ENCODE peak calls at places on chromosome 19, in ten cellular contexts. One of them, this sample, is unnamed.
A peak's percentile ranks its signal among the peaks of the same experiment; 100 is the strongest.

GRCh38 chr19:21396893-21397572 is at the start of gene ZNF493:
- DNase-seq in RWPE1: peak; percentile 85
- DNase-seq in CD8-positive, alpha-beta T cell: peak; percentile 86
- DNase-seq in IMR-90: peak; percentile 92
- DNase-seq in astrocyte: peak; percentile 90
- DNase-seq in activated B cell treated with CpG ODN at 0.5 μM for 24 hours: peak; percentile 75
- DNase-seq in mesothelial cell of epicardium: peak; percentile 88
- DNase-seq in heart right ventricle: peak; percentile 97
- DNase-seq in stomach: peak; percentile 96
- DNase-seq in neural crest cell: peak; percentile 79
- DNase-seq in this sample: peak; percentile 90

GRCh38 chr19:37513397-37513796 is 6.7 kb downstream of the ZNF793 start:
- DNase-seq in RWPE1: no peak
- DNase-seq in CD8-positive, alpha-beta T cell: no peak
- DNase-seq in IMR-90: no peak
- DNase-seq in astrocyte: no peak
- DNase-seq in activated B cell treated with CpG ODN at 0.5 μM for 24 hours: no peak
- DNase-seq in mesothelial cell of epicardium: no peak
- DNase-seq in heart right ventricle: no peak
- DNase-seq in stomach: no peak
- DNase-seq in neural crest cell: no peak
- DNase-seq in this sample: no peak

GRCh38 chr19:18113827-18114226 is 16.2 kb downstream of the MAST3 start:
- DNase-seq in RWPE1: no peak
- DNase-seq in CD8-positive, alpha-beta T cell: no peak
- DNase-seq in IMR-90: no peak
- DNase-seq in astrocyte: no peak
- DNase-seq in activated B cell treated with CpG ODN at 0.5 μM for 24 hours: no peak
- DNase-seq in mesothelial cell of epicardium: no peak
- DNase-seq in heart right ventricle: no peak
- DNase-seq in stomach: no peak
- DNase-seq in neural crest cell: no peak
- DNase-seq in this sample: no peak

GRCh38 chr19:33406521-33407139 is 33.1 kb downstream of the CEBPG start:
- DNase-seq in RWPE1: peak; percentile 66
- DNase-seq in CD8-positive, alpha-beta T cell: peak; percentile 82
- DNase-seq in IMR-90: peak; percentile 39
- DNase-seq in astrocyte: no peak
- DNase-seq in activated B cell treated with CpG ODN at 0.5 μM for 24 hours: peak; percentile 75
- DNase-seq in mesothelial cell of epicardium: peak; percentile 89
- DNase-seq in heart right ventricle: peak; percentile 60
- DNase-seq in stomach: peak; percentile 83
- DNase-seq in neural crest cell: peak; percentile 95
- DNase-seq in this sample: peak; percentile 76

GRCh38 chr19:38816131-38816750 is 3.5 kb upstream of the LGALS4 start:
- DNase-seq in RWPE1: no peak
- DNase-seq in CD8-positive, alpha-beta T cell: no peak
- DNase-seq in IMR-90: no peak
- DNase-seq in astrocyte: no peak
- DNase-seq in activated B cell treated with CpG ODN at 0.5 μM for 24 hours: no peak
- DNase-seq in mesothelial cell of epicardium: no peak
- DNase-seq in heart right ventricle: no peak
- DNase-seq in stomach: no peak
- DNase-seq in neural crest cell: no peak
- DNase-seq in this sample: no peak

GRCh38 chr19:44664976-44665375 is 6.3 kb upstream of the CEACAM19 start:
- DNase-seq in RWPE1: no peak
- DNase-seq in CD8-positive, alpha-beta T cell: no peak
- DNase-seq in IMR-90: no peak
- DNase-seq in astrocyte: no peak
- DNase-seq in activated B cell treated with CpG ODN at 0.5 μM for 24 hours: no peak
- DNase-seq in mesothelial cell of epicardium: no peak
- DNase-seq in heart right ventricle: no peak
- DNase-seq in stomach: no peak
- DNase-seq in neural crest cell: no peak
- DNase-seq in this sample: no peak

GRCh38 chr19:52670046-52670445 is 31.9 kb upstream of the ZNF83 start:
- DNase-seq in RWPE1: peak; percentile 34
- DNase-seq in CD8-positive, alpha-beta T cell: no peak
- DNase-seq in IMR-90: no peak
- DNase-seq in astrocyte: no peak
- DNase-seq in activated B cell treated with CpG ODN at 0.5 μM for 24 hours: no peak
- DNase-seq in mesothelial cell of epicardium: no peak
- DNase-seq in heart right ventricle: no peak
- DNase-seq in stomach: no peak
- DNase-seq in neural crest cell: no peak
- DNase-seq in this sample: no peak

GRCh38 chr19:8158411-8159074 is 9.2 kb upstream of the FBN3 start:
- DNase-seq in RWPE1: peak; percentile 67
- DNase-seq in CD8-positive, alpha-beta T cell: peak; percentile 35
- DNase-seq in IMR-90: peak; percentile 79
- DNase-seq in astrocyte: peak; percentile 59
- DNase-seq in activated B cell treated with CpG ODN at 0.5 μM for 24 hours: no peak
- DNase-seq in mesothelial cell of epicardium: no peak
- DNase-seq in heart right ventricle: peak; percentile 72
- DNase-seq in stomach: peak; percentile 55
- DNase-seq in neural crest cell: peak; percentile 45
- DNase-seq in this sample: peak; percentile 25

GRCh38 chr19:51568456-51568855 is 2.6 kb upstream of the ZNF175 start:
- DNase-seq in RWPE1: no peak
- DNase-seq in CD8-positive, alpha-beta T cell: no peak
- DNase-seq in IMR-90: no peak
- DNase-seq in astrocyte: no peak
- DNase-seq in activated B cell treated with CpG ODN at 0.5 μM for 24 hours: no peak
- DNase-seq in mesothelial cell of epicardium: no peak
- DNase-seq in heart right ventricle: no peak
- DNase-seq in stomach: no peak
- DNase-seq in neural crest cell: no peak
- DNase-seq in this sample: no peak

GRCh38 chr19:51567583-51567982 is 3.5 kb upstream of the ZNF175 start:
- DNase-seq in RWPE1: no peak
- DNase-seq in CD8-positive, alpha-beta T cell: no peak
- DNase-seq in IMR-90: no peak
- DNase-seq in astrocyte: no peak
- DNase-seq in activated B cell treated with CpG ODN at 0.5 μM for 24 hours: no peak
- DNase-seq in mesothelial cell of epicardium: no peak
- DNase-seq in heart right ventricle: no peak
- DNase-seq in stomach: no peak
- DNase-seq in neural crest cell: no peak
- DNase-seq in this sample: no peak

GRCh38 chr19:51565583-51565982 is 5.5 kb upstream of the ZNF175 start:
- DNase-seq in RWPE1: no peak
- DNase-seq in CD8-positive, alpha-beta T cell: no peak
- DNase-seq in IMR-90: no peak
- DNase-seq in astrocyte: no peak
- DNase-seq in activated B cell treated with CpG ODN at 0.5 μM for 24 hours: no peak
- DNase-seq in mesothelial cell of epicardium: no peak
- DNase-seq in heart right ventricle: no peak
- DNase-seq in stomach: no peak
- DNase-seq in neural crest cell: no peak
- DNase-seq in this sample: no peak

GRCh38 chr19:51566489-51567100 is 4.5 kb upstream of the ZNF175 start:
- DNase-seq in RWPE1: no peak
- DNase-seq in CD8-positive, alpha-beta T cell: no peak
- DNase-seq in IMR-90: no peak
- DNase-seq in astrocyte: no peak
- DNase-seq in activated B cell treated with CpG ODN at 0.5 μM for 24 hours: no peak
- DNase-seq in mesothelial cell of epicardium: no peak
- DNase-seq in heart right ventricle: no peak
- DNase-seq in stomach: no peak
- DNase-seq in neural crest cell: no peak
- DNase-seq in this sample: no peak

DNA sequence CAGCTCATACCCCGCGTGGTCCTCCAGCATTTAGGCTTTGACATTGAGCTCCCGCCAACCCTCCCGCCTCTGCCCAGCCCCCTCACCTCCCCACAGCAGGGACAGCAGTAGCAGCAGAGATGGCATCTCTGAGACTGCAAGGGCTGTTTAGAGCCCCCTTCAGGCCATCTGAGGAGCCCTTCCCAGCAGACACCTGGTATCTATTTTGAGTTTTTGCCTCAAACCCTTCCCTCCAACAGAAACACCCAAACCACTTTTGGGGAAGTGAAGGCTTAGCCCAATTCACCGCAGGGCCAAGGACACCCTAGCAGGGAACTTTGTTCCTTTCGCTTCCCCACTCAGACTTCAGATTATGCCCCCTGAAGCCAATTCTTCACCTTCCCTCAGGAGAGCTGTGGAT is 6.3 kb upstream of the ZNF175 start:
- DNase-seq in RWPE1: no peak
- DNase-seq in CD8-positive, alpha-beta T cell: no peak
- DNase-seq in IMR-90: no peak
- DNase-seq in astrocyte: no peak
- DNase-seq in activated B cell treated with CpG ODN at 0.5 μM for 24 hours: no peak
- DNase-seq in mesothelial cell of epicardium: no peak
- DNase-seq in heart right ventricle: no peak
- DNase-seq in stomach: no peak
- DNase-seq in neural crest cell: no peak
- DNase-seq in this sample: no peak
- TF ChIP-seq CTCF in RWPE1: no peak
- TF ChIP-seq CTCF in CD8-positive, alpha-beta T cell: no peak
- TF ChIP-seq CTCF in IMR-90: no peak
- TF ChIP-seq CTCF in astrocyte: no peak
- TF ChIP-seq CTCF in activated B cell treated with CpG ODN at 0.5 μM for 24 hours: no peak
- TF ChIP-seq CTCF in mesothelial cell of epicardium: no peak
- TF ChIP-seq CTCF in heart right ventricle: no peak
- TF ChIP-seq CTCF in stomach: no peak
- TF ChIP-seq CTCF in neural crest cell: no peak
- TF ChIP-seq CTCF in this sample: no peak

GRCh38 chr19:36028313-36029041 is 4.2 kb downstream of the CLIP3 start:
- DNase-seq in RWPE1: no peak
- DNase-seq in CD8-positive, alpha-beta T cell: no peak
- DNase-seq in IMR-90: no peak
- DNase-seq in astrocyte: no peak
- DNase-seq in activated B cell treated with CpG ODN at 0.5 μM for 24 hours: no peak
- DNase-seq in mesothelial cell of epicardium: no peak
- DNase-seq in heart right ventricle: no peak
- DNase-seq in stomach: no peak
- DNase-seq in neural crest cell: no peak
- DNase-seq in this sample: no peak

GRCh38 chr19:36030264-36031148 is 2.2 kb downstream of the CLIP3 start:
- DNase-seq in RWPE1: no peak
- DNase-seq in CD8-positive, alpha-beta T cell: no peak
- DNase-seq in IMR-90: peak; percentile 53
- DNase-seq in astrocyte: no peak
- DNase-seq in activated B cell treated with CpG ODN at 0.5 μM for 24 hours: no peak
- DNase-seq in mesothelial cell of epicardium: no peak
- DNase-seq in heart right ventricle: no peak
- DNase-seq in stomach: no peak
- DNase-seq in neural crest cell: no peak
- DNase-seq in this sample: no peak

GRCh38 chr19:36025541-36025940 is 7.1 kb downstream of the CLIP3 start:
- DNase-seq in RWPE1: no peak
- DNase-seq in CD8-positive, alpha-beta T cell: no peak
- DNase-seq in IMR-90: no peak
- DNase-seq in astrocyte: no peak
- DNase-seq in activated B cell treated with CpG ODN at 0.5 μM for 24 hours: no peak
- DNase-seq in mesothelial cell of epicardium: no peak
- DNase-seq in heart right ventricle: no peak
- DNase-seq in stomach: no peak
- DNase-seq in neural crest cell: no peak
- DNase-seq in this sample: no peak

GRCh38 chr19:36026091-36026876 is 6.4 kb downstream of the CLIP3 start:
- DNase-seq in RWPE1: no peak
- DNase-seq in CD8-positive, alpha-beta T cell: no peak
- DNase-seq in IMR-90: no peak
- DNase-seq in astrocyte: no peak
- DNase-seq in activated B cell treated with CpG ODN at 0.5 μM for 24 hours: no peak
- DNase-seq in mesothelial cell of epicardium: no peak
- DNase-seq in heart right ventricle: no peak
- DNase-seq in stomach: no peak
- DNase-seq in neural crest cell: no peak
- DNase-seq in this sample: no peak

DNA sequence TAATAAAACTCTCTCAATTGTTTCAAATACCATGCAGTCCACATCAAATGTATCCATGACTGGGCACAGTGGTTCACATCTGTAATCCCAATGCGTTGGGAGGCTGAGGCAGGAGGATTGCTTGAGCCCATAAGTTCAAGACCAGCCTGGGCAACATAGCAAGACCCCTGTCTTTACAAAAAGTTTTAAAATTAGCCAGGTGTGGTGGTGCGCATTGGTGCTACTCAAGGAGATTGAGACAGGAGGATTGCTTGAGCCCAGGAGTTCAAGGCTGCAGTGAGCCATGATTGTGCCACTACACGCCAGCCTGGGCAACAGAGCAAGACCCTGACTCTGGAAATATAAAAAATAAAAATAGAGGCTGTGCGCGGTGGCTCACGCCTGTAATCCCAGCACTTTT is 5.0 kb downstream of the CLIP3 start:
- DNase-seq in RWPE1: no peak
- DNase-seq in CD8-positive, alpha-beta T cell: no peak
- DNase-seq in IMR-90: no peak
- DNase-seq in astrocyte: no peak
- DNase-seq in activated B cell treated with CpG ODN at 0.5 μM for 24 hours: no peak
- DNase-seq in mesothelial cell of epicardium: no peak
- DNase-seq in heart right ventricle: no peak
- DNase-seq in stomach: no peak
- DNase-seq in neural crest cell: no peak
- DNase-seq in this sample: no peak
- TF ChIP-seq CTCF in RWPE1: no peak
- TF ChIP-seq CTCF in CD8-positive, alpha-beta T cell: no peak
- TF ChIP-seq CTCF in IMR-90: no peak
- TF ChIP-seq CTCF in astrocyte: no peak
- TF ChIP-seq CTCF in activated B cell treated with CpG ODN at 0.5 μM for 24 hours: no peak
- TF ChIP-seq CTCF in mesothelial cell of epicardium: no peak
- TF ChIP-seq CTCF in heart right ventricle: no peak
- TF ChIP-seq CTCF in stomach: no peak
- TF ChIP-seq CTCF in neural crest cell: no peak
- TF ChIP-seq CTCF in this sample: no peak

DNA sequence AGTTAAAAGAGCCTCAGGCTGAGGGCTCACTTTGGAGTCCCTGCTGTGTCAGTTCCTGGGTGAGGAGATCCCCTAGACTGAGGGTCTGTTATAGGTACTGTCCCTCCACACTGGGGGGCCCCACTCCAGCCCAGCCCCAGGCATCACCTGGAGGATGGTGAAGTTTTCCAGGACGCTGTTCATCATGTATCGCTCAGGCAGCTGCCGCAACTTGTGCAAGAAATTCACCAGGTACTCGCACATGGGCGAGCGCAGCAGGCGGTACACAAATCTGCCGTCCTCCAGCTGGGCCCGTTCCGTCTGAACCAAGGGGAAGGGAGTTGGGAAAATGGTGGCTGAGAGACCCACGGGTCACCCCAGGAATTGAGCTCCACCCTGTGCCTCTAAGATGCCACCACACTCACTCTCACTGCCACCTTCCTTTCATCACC is 7.1 kb downstream of the CD37 start:
- DNase-seq in RWPE1: no peak
- DNase-seq in CD8-positive, alpha-beta T cell: no peak
- DNase-seq in IMR-90: no peak
- DNase-seq in astrocyte: no peak
- DNase-seq in activated B cell treated with CpG ODN at 0.5 μM for 24 hours: peak; percentile 17
- DNase-seq in mesothelial cell of epicardium: no peak
- DNase-seq in heart right ventricle: no peak
- DNase-seq in stomach: no peak
- DNase-seq in neural crest cell: no peak
- DNase-seq in this sample: no peak
- TF ChIP-seq CTCF in RWPE1: no peak
- TF ChIP-seq CTCF in CD8-positive, alpha-beta T cell: no peak
- TF ChIP-seq CTCF in IMR-90: no peak
- TF ChIP-seq CTCF in astrocyte: no peak
- TF ChIP-seq CTCF in activated B cell treated with CpG ODN at 0.5 μM for 24 hours: no peak
- TF ChIP-seq CTCF in mesothelial cell of epicardium: no peak
- TF ChIP-seq CTCF in heart right ventricle: no peak
- TF ChIP-seq CTCF in stomach: no peak
- TF ChIP-seq CTCF in neural crest cell: no peak
- TF ChIP-seq CTCF in this sample: no peak

DNA sequence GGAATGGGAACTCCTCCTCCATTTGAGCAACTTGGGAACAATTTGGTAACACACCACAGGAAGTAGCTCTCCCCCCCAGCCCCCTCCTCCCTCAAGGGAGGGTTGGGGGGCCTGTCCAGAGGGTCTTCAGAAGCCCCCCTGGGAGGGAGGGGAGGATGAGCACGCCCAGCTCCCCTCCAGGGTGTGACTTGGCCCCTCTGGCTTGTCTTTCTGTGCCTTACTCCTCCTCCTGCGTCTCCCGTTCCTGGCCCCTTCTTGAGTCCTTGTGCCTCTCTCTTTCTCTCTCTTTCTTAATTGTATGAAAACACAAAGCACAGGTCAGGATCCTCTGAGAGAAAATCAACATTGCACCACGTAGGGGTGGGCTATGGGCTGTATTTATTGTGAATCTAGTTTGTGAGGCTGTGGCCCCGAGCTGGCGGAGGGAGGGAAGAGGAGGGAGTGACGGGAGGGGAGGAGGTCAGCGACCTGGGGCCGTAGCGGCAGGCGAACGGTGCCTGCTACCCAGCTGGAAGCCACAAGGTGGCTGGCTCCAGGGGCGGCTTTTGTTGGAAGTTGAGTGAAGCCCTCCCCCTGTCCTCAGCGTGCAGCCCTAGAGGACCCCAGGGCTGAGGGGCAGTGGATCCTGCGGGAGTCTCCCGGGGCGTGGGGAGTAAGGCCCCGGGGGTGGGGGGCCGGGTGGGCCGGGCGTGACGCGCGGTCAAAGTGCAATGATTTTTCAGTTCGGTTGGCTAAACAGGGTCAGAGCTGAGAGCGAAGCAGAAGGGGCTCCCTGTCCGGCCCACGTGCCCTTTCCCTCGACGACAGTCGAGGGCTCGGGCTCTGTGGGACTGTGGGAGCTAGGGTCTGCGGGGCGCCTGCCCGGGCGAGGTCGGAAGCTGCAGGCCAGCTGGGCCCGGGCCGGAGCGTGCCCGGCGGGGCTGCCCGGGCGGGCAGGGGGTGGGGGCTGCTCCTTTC is 6.4 kb downstream of the LYL1 start:
- DNase-seq in RWPE1: no peak
- DNase-seq in CD8-positive, alpha-beta T cell: no peak
- DNase-seq in IMR-90: no peak
- DNase-seq in astrocyte: no peak
- DNase-seq in activated B cell treated with CpG ODN at 0.5 μM for 24 hours: peak; percentile 41
- DNase-seq in mesothelial cell of epicardium: no peak
- DNase-seq in heart right ventricle: no peak
- DNase-seq in stomach: no peak
- DNase-seq in neural crest cell: no peak
- DNase-seq in this sample: no peak
- TF ChIP-seq CTCF in RWPE1: no peak
- TF ChIP-seq CTCF in CD8-positive, alpha-beta T cell: no peak
- TF ChIP-seq CTCF in IMR-90: no peak
- TF ChIP-seq CTCF in astrocyte: no peak
- TF ChIP-seq CTCF in activated B cell treated with CpG ODN at 0.5 μM for 24 hours: no peak
- TF ChIP-seq CTCF in mesothelial cell of epicardium: no peak
- TF ChIP-seq CTCF in heart right ventricle: peak; percentile 12
- TF ChIP-seq CTCF in stomach: no peak
- TF ChIP-seq CTCF in neural crest cell: peak; percentile 49
- TF ChIP-seq CTCF in this sample: no peak